ENCODE peak calls at places on chromosome 7, in nine cellular contexts. D is transverse colon; N is coronary artery; P is ovary; Y is GM13977; S is IMR-90; V is CD8-positive, alpha-beta T cell; Q is foreskin fibroblast; L is cardiac fibroblast. B is an unnamed sample.

GRCh38 chr7:15554744-15555143 is 7.1 kb downstream of the AGMO start:
- DNase-seq in Q (no peak), V (no peak), L (peak), Y (no peak), P (no peak), S (no peak), D (no peak), N (no peak), B (no peak)

GRCh38 chr7:136523581-136523980 is 344.9 kb upstream of the CHRM2 start:
- DNase-seq in S (peak), L (no peak), N (no peak), Q (peak), D (no peak), V (no peak), Y (no peak), P (no peak), B (no peak)

GRCh38 chr7:94590526-94591162 is 65.3 kb downstream of the SGCE start:
- DNase-seq in Q (no peak), S (no peak), L (no peak), Y (no peak), V (no peak), N (no peak), P (no peak), D (no peak), B (no peak)

GRCh38 chr7:22219739-22220493 is 137.0 kb downstream of the RAPGEF5 start:
- DNase-seq in L (peak), Q (no peak), N (no peak), P (no peak), D (no peak), S (no peak), V (no peak), Y (no peak), B (no peak)

GRCh38 chr7:69799048-69799697 is 200.9 kb downstream of the AUTS2 start:
- DNase-seq in P (no peak), L (no peak), Q (no peak), S (no peak), N (no peak), D (no peak), V (no peak), Y (no peak), B (no peak)

GRCh38 chr7:36884863-36885262 is 160.6 kb upstream of the AOAH start:
- DNase-seq in P (no peak), Q (no peak), V (no peak), N (no peak), D (no peak), Y (no peak), L (no peak), S (no peak), B (no peak)

GRCh38 chr7:131110294-131111080 is 217.2 kb upstream of the MKLN1 start:
- DNase-seq in S (peak), P (no peak), Y (no peak), N (peak), Q (peak), D (peak), V (no peak), L (peak), B (no peak)

GRCh38 chr7:84669177-84669732 is 474.7 kb upstream of the SEMA3A start:
- DNase-seq in Y (no peak), Q (no peak), V (no peak), L (peak), D (no peak), S (no peak), P (no peak), N (no peak), B (no peak)

GRCh38 chr7:68678196-68678595 is 920.1 kb upstream of the AUTS2 start:
- DNase-seq in D (no peak), S (no peak), L (no peak), P (no peak), Q (no peak), V (no peak), Y (no peak), N (no peak), B (no peak)

GRCh38 chr7:19982841-19983835 is 209.7 kb upstream of the TMEM196 start:
- DNase-seq in L (peak), Y (no peak), Q (peak), P (peak), S (peak), N (no peak), D (peak), V (no peak), B (no peak)

GRCh38 chr7:132596588-132596987 is 20.3 kb upstream of the PLXNA4 start:
- DNase-seq in N (no peak), D (no peak), S (no peak), Y (no peak), L (no peak), Q (no peak), V (no peak), P (no peak), B (no peak)

GRCh38 chr7:896346-897075 is 20.2 kb downstream of the GET4 start:
- DNase-seq in D (no peak), L (no peak), P (no peak), Y (no peak), Q (no peak), N (no peak), V (no peak), S (no peak), B (no peak)

GRCh38 chr7:37921340-37921805 is 933 bp downstream of the EPDR1 start:
- DNase-seq in S (no peak), Y (peak), P (peak), N (peak), L (peak), D (peak), V (no peak), Q (peak), B (no peak)

GRCh38 chr7:70092314-70093303 is 494.3 kb downstream of the AUTS2 start:
- DNase-seq in Y (no peak), D (no peak), P (peak), V (no peak), Q (peak), N (no peak), L (no peak), S (peak), B (peak)

GRCh38 chr7:116779921-116780320 is 82.5 kb upstream of the CAPZA2 start:
- DNase-seq in S (no peak), Y (no peak), P (no peak), L (peak), N (no peak), D (no peak), Q (no peak), V (no peak), B (no peak)

GRCh38 chr7:24388212-24388611 is 104.2 kb downstream of the NPY start:
- DNase-seq in S (no peak), P (no peak), L (no peak), N (no peak), D (no peak), Q (no peak), V (no peak), Y (no peak), B (no peak)

GRCh38 chr7:94439893-94440381 is 45.2 kb downstream of the COL1A2 start:
- DNase-seq in Q (no peak), Y (no peak), S (peak), P (no peak), L (peak), N (no peak), V (no peak), D (no peak), B (no peak)

GRCh38 chr7:41821521-41822213 is 118.8 kb upstream of the INHBA start:
- DNase-seq in D (no peak), Q (no peak), P (no peak), N (no peak), S (no peak), V (no peak), Y (no peak), L (no peak), B (no peak)

GRCh38 chr7:40700653-40701475 is 566.1 kb downstream of the SUGCT start:
- DNase-seq in Y (no peak), S (peak), L (peak), V (no peak), D (no peak), N (no peak), P (no peak), Q (peak), B (no peak)

GRCh38 chr7:79786187-79786586 is 332.7 kb upstream of the MAGI2 start:
- DNase-seq in Y (no peak), P (no peak), Q (peak), N (no peak), S (peak), V (no peak), D (no peak), L (no peak), B (no peak)

GRCh38 chr7:102469972-102470825 is 5.4 kb downstream of the LRWD1 start:
- DNase-seq in S (no peak), D (peak), P (peak), L (no peak), N (no peak), Q (no peak), Y (peak), V (no peak), B (peak)

GRCh38 chr7:133275008-133275407 is 22.1 kb downstream of the EXOC4 start:
- DNase-seq in D (no peak), Y (no peak), L (no peak), P (no peak), Q (no peak), V (no peak), S (no peak), N (no peak), B (no peak)

GRCh38 chr7:27520828-27521790 is 141.6 kb downstream of the HIBADH start:
- DNase-seq in Q (peak), Y (no peak), L (peak), V (no peak), N (no peak), S (peak), P (no peak), D (peak), B (no peak)

GRCh38 chr7:127514499-127514898 is 70.9 kb downstream of the GCC1 start:
- DNase-seq in V (no peak), D (no peak), Y (peak), Q (peak), S (peak), L (peak), P (no peak), N (no peak), B (no peak)

GRCh38 chr7:82598958-82599357 is 155.4 kb upstream of the CACNA2D1 start:
- DNase-seq in P (no peak), Q (peak), S (peak), Y (no peak), V (no peak), N (no peak), L (peak), D (no peak), B (no peak)

GRCh38 chr7:82481499-82482097 is 38.0 kb upstream of the CACNA2D1 start:
- DNase-seq in V (no peak), S (peak), Y (peak), D (no peak), L (peak), Q (peak), P (no peak), N (no peak), B (no peak)

DNA sequence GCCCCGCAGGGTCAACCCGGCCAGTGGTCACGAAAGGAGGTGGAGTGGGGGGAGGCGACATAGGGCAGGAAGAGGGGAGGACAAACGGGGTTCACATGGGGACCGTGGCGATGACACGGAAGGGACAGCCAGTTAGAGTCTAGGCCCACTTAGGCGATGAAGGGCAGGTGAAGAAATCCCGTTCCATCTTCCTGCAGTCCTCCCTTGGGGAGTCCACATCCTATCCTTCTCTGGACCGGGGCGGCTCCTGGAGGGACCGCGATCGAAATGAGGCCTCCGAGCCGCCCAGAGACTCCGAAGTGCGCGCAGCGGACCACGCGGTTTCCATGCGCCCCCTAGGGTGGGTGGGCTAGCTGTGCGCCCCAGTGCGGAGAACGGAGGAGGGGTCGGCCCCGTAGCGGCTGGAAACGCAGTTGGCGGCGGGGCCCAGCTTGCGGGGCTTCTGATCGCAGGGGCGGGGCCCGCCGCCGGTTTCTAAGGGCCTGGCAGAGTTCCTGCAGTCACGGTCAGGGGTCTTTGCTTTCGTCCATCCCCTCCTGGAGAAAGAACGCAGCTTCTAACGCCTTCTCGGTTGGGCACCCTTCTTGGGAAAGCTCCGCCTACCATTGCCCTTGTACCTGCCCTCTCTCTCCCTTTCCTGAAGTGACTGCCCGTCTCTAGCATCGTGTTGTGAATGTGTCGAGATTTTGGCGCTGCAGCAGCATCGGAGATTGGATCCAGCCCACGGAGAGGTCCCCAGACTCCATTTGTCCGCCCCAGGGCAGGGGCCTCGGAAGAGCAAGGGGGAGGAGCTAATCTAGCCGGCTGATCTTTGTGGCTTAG is 17.9 kb upstream of the TMEM225B start:
- DNase-seq in V (peak), D (peak), L (peak), P (peak), Y (no peak), N (no peak), S (peak), Q (peak), B (peak)
- TF ChIP-seq CTCF in V (peak), D (peak), L (peak), P (no peak), Y (peak), N (no peak), S (peak), Q (peak), B (peak)

GRCh38 chr7:134366481-134366880 is 49.8 kb upstream of the SLC35B4 start:
- DNase-seq in D (no peak), P (no peak), Y (no peak), Q (no peak), V (no peak), L (peak), S (no peak), N (no peak), B (no peak)

GRCh38 chr7:134367956-134368749 is 51.4 kb upstream of the SLC35B4 start:
- DNase-seq in S (no peak), Q (no peak), P (no peak), Y (no peak), N (no peak), V (no peak), L (peak), D (no peak), B (no peak)

GRCh38 chr7:134362587-134363483 is 46.1 kb upstream of the SLC35B4 start:
- DNase-seq in P (no peak), V (no peak), D (no peak), S (peak), Y (no peak), N (no peak), Q (peak), L (peak), B (no peak)

GRCh38 chr7:134365341-134366054 is 48.8 kb upstream of the SLC35B4 start:
- DNase-seq in N (no peak), V (no peak), Q (peak), D (no peak), Y (no peak), S (peak), P (no peak), L (peak), B (no peak)

GRCh38 chr7:134364619-134365037 is 47.9 kb upstream of the SLC35B4 start:
- DNase-seq in P (no peak), Q (peak), S (peak), N (no peak), D (no peak), Y (no peak), V (no peak), L (peak), B (no peak)
- TF ChIP-seq CTCF in P (no peak), Q (no peak), S (no peak), N (no peak), D (no peak), Y (no peak), V (no peak), L (no peak), B (no peak)

DNA sequence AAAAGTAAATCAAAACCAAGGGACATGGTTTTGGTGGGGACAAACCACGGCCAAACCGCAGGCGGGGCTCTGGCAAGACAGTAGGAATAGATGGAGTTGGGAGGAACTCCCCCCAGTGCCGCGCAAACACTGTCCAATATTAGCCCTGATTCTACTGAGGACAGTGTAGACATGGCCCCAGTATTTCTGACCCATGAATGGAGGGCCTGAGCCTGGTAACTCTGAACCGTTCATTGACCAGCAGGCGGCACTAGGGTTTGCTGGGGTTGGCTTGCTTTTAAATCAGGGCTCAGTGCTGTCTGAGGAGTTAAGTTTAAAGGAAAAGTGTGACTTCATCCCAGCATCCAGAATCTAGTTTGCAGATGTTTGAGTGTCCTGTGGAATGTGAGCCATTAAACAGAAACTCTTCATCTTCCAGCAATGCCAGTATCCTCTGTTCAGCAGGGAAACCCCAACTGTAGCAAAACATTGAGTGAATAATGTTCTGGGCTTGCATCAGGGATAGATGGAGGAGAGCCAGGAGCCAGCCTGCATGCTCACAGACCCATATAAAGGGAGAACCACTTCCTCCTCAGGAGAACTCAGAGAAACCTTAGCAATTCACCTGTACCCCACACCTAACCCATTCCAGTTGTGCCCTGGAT is 147.4 kb upstream of the PRSS58 start:
- DNase-seq in P (no peak), N (no peak), Y (no peak), L (peak), D (no peak), Q (no peak), V (no peak), S (peak), B (no peak)
- TF ChIP-seq CTCF in P (no peak), N (no peak), Y (no peak), L (no peak), D (no peak), Q (peak), V (no peak), S (no peak), B (no peak)

GRCh38 chr7:65397730-65398142 is 24.1 kb downstream of the ZNF92 start:
- DNase-seq in Q (no peak), V (no peak), N (no peak), Y (no peak), P (no peak), S (no peak), L (peak), D (no peak), B (no peak)
- TF ChIP-seq CTCF in Q (no peak), V (no peak), N (no peak), Y (no peak), P (no peak), S (no peak), L (no peak), D (no peak), B (peak)